ENCODE peak calls at places on chromosomes 11 and 22, in four cellular contexts. B is HFFc6, I is DMS 273 treated with DMSO at 0.1 percent for 48 hours, T is left cardiac atrium. D is an unnamed sample.

GRCh38 chr11:12560362-12560761 is 113.9 kb upstream of the TEAD1 start:
- DNase-seq in B (no peak), I (no peak), T (no peak), D (no peak)

GRCh38 chr11:1360835-1361357 is 28.8 kb upstream of the BRSK2 start:
- DNase-seq in T (no peak), I (no peak), B (no peak), D (no peak)

GRCh38 chr22:23537421-23537820 is 42.7 kb downstream of the IGLL1 start:
- DNase-seq in B (no peak), I (no peak), T (no peak), D (peak; percentile 49)

GRCh38 chr11:58490827-58491226 is 17.1 kb downstream of the OR5B21 start:
- DNase-seq in T (no peak), B (no peak), I (no peak), D (no peak)

GRCh38 chr11:12536566-12536965 is 137.7 kb upstream of the TEAD1 start:
- DNase-seq in B (no peak), T (no peak), I (no peak), D (no peak)

GRCh38 chr22:27381552-27381951 is 420.0 kb downstream of the MN1 start:
- DNase-seq in B (no peak), T (no peak), I (no peak), D (peak; percentile 29)

GRCh38 chr11:100777736-100778135 is 90.6 kb downstream of the ARHGAP42 start:
- DNase-seq in B (no peak), I (no peak), T (no peak), D (no peak)

GRCh38 chr22:40533712-40534378 is 102.7 kb downstream of the MRTFA start:
- DNase-seq in B (peak; percentile 60), I (no peak), T (no peak), D (no peak)

GRCh38 chr11:88508808-88509581 is 171.5 kb upstream of the CTSC start:
- DNase-seq in B (no peak), I (no peak), T (peak; percentile 41), D (peak; percentile 57)

GRCh38 chr11:110161061-110161460 is 67.9 kb downstream of the ZC3H12C start:
- DNase-seq in B (no peak), I (no peak), T (no peak), D (no peak)

GRCh38 chr11:48043111-48043997 is 63.0 kb downstream of the PTPRJ start:
- DNase-seq in T (no peak), B (no peak), I (no peak), D (no peak)

GRCh38 chr11:14358729-14359439 is at the start of gene RRAS2:
- DNase-seq in T (peak; percentile 85), B (peak; percentile 52), I (peak; percentile 19), D (peak; percentile 91)

GRCh38 chr22:37243402-37244113 is 511 bp downstream of the RAC2 start:
- DNase-seq in T (no peak), I (no peak), B (no peak), D (no peak)

GRCh38 chr22:48758021-48758561 is 1069.6 kb downstream of the BRD1 start:
- DNase-seq in I (no peak), T (no peak), B (no peak), D (peak; percentile 30)

GRCh38 chr11:26229270-26229669 is 102.7 kb upstream of the ANO3 start:
- DNase-seq in I (no peak), T (no peak), B (peak; percentile 4), D (no peak)

GRCh38 chr22:21761086-21761485 is 25.5 kb upstream of the YPEL1 start:
- DNase-seq in T (no peak), I (no peak), B (no peak), D (no peak)

GRCh38 chr22:46934746-46935491 is 172.5 kb downstream of the TBC1D22A start:
- DNase-seq in I (no peak), B (peak; percentile 83), T (no peak), D (no peak)

GRCh38 chr22:27800250-27801131 is 1.1 kb downstream of the MN1 start:
- DNase-seq in T (peak; percentile 57), B (no peak), I (no peak), D (no peak)

GRCh38 chr11:117663826-117664225 is 133.2 kb downstream of the DSCAML1 start:
- DNase-seq in B (no peak), T (no peak), I (no peak), D (no peak)

GRCh38 chr11:74442601-74443000 is 24.7 kb downstream of the KCNE3 start:
- DNase-seq in I (no peak), T (no peak), B (no peak), D (no peak)

GRCh38 chr11:69799582-69799981 is 19.6 kb downstream of the FGF3 start:
- DNase-seq in B (peak; percentile 48), I (no peak), T (no peak), D (no peak)

GRCh38 chr11:111334495-111335123 is 36.3 kb downstream of the POU2AF3 start:
- DNase-seq in T (no peak), I (peak; percentile 23), B (no peak), D (no peak)

GRCh38 chr11:3815882-3816281 is 7.5 kb downstream of the PGAP2 start:
- DNase-seq in I (no peak), B (no peak), T (no peak), D (no peak)

GRCh38 chr11:120381401-120381800 is 45.2 kb downstream of the ARHGEF12 start:
- DNase-seq in I (no peak), T (no peak), B (no peak), D (no peak)

GRCh38 chr11:117315285-117316196 is 515 bp downstream of the BACE1 start:
- DNase-seq in B (no peak), T (no peak), I (no peak), D (no peak)

GRCh38 chr11:45092901-45093760 is 53.3 kb upstream of the PRDM11 start:
- DNase-seq in T (no peak), B (peak; percentile 49), I (no peak), D (peak; percentile 27)

GRCh38 chr22:23069502-23070357 is 589 bp upstream of the GNAZ start:
- DNase-seq in B (peak; percentile 89), I (peak; percentile 57), T (peak; percentile 93), D (peak; percentile 92)

D was measured in ecto neural progenitor cell.